ENCODE peak calls at places on chromosomes 7 and 10, in five cellular contexts. U is stimulated activated CD8-positive, alpha-beta memory T cell treated with anti-CD3 and anti-CD28 coated beads, Interleukin-2, amount 100 ng/mL, for 48 hours; E is ovary; I is fibroblast of lung; X is mesenteric fat pad. M is an unnamed sample.

GRCh38 chr7:39428221-39428620 is 138.0 kb upstream of the YAE1 start:
- DNase-seq in E (no peak), U (no peak), I (peak; percentile 78), X (no peak), M (no peak)

GRCh38 chr10:62866451-62866850 is 50.3 kb upstream of the EGR2 start:
- DNase-seq in E (no peak), U (no peak), I (peak; percentile 38), X (no peak), M (no peak)

GRCh38 chr7:80881361-80881760 is 37.5 kb downstream of the SEMA3C start:
- DNase-seq in X (no peak), E (no peak), I (no peak), U (no peak), M (no peak)

GRCh38 chr7:150799741-150800575 is at the start of gene TMEM176B:
- DNase-seq in X (no peak), I (no peak), U (no peak), E (peak; percentile 82), M (peak; percentile 58)

GRCh38 chr7:156703209-156703608 is 62.6 kb downstream of the RNF32 start:
- DNase-seq in I (no peak), X (no peak), U (no peak), E (no peak), M (no peak)

GRCh38 chr7:116315293-116315692 is 105.0 kb downstream of the TES start:
- DNase-seq in I (peak; percentile 89), U (no peak), X (no peak), E (no peak), M (no peak)

GRCh38 chr10:128161031-128161430 is 34.8 kb upstream of the MKI67 start:
- DNase-seq in U (no peak), I (no peak), E (no peak), X (no peak), M (no peak)

GRCh38 chr7:121456015-121456414 is 59.9 kb upstream of the FAM3C start:
- DNase-seq in E (no peak), U (no peak), X (no peak), I (no peak), M (no peak)

GRCh38 chr7:152899482-152900166 is 140.1 kb downstream of the ACTR3B start:
- DNase-seq in I (peak; percentile 2), E (peak; percentile 24), U (no peak), X (peak; percentile 67), M (no peak)

GRCh38 chr7:150339369-150339768 is 2.1 kb downstream of the RARRES2 start:
- DNase-seq in U (no peak), X (peak; percentile 75), I (peak; percentile 52), E (no peak), M (no peak)

GRCh38 chr7:47435889-47436312 is 146.0 kb downstream of the TNS3 start:
- DNase-seq in E (peak; percentile 84), I (peak; percentile 74), X (no peak), U (no peak), M (peak; percentile 23)

GRCh38 chr10:11906714-11907113 is 83.6 kb downstream of the PROSER2 start:
- DNase-seq in U (no peak), E (no peak), X (no peak), I (no peak), M (no peak)

GRCh38 chr7:159211540-159212182 is 67.0 kb upstream of the VIPR2 start:
- DNase-seq in U (no peak), I (no peak), X (no peak), E (peak; percentile 40), M (peak; percentile 28)

GRCh38 chr7:81150951-81151361 is 232.1 kb upstream of the SEMA3C start:
- DNase-seq in X (no peak), U (no peak), E (no peak), I (peak; percentile 52), M (no peak)

GRCh38 chr10:98269435-98269912 is 1.5 kb upstream of the LOXL4 start:
- DNase-seq in X (no peak), U (no peak), I (peak; percentile 90), E (peak; percentile 78), M (peak; percentile 17)

GRCh38 chr10:123766012-123766411 is 99.9 kb downstream of the GPR26 start:
- DNase-seq in X (no peak), U (no peak), E (no peak), I (no peak), M (no peak)

GRCh38 chr7:157302314-157302711 is 34.5 kb upstream of the DNAJB6 start:
- DNase-seq in I (peak; percentile 29), X (no peak), U (peak; percentile 73), E (no peak), M (no peak)

GRCh38 chr7:36228039-36228438 is 75.0 kb downstream of the EEPD1 start:
- DNase-seq in X (no peak), E (no peak), I (no peak), U (no peak), M (no peak)

GRCh38 chr10:69640196-69640980 is 10.3 kb downstream of the FAM241B start:
- DNase-seq in U (no peak), E (no peak), X (peak; percentile 55), I (no peak), M (no peak)

GRCh38 chr10:126022841-126023240 is 126.5 kb downstream of the FANK1 start:
- DNase-seq in X (no peak), I (peak; percentile 21), U (no peak), E (no peak), M (no peak)

GRCh38 chr10:129919358-129919757 is 44.7 kb downstream of the EBF3 start:
- DNase-seq in E (no peak), U (no peak), I (no peak), X (no peak), M (no peak)

GRCh38 chr7:151680810-151681209 is 161.1 kb upstream of the RHEB start:
- DNase-seq in X (peak; percentile 89), U (no peak), I (no peak), E (peak; percentile 63), M (no peak)

GRCh38 chr7:150896562-150897209 is 44.4 kb downstream of the AOC1 start:
- DNase-seq in U (no peak), E (no peak), X (no peak), I (no peak), M (no peak)

GRCh38 chr7:15750741-15751140 is 64.3 kb upstream of the MEOX2 start:
- DNase-seq in X (no peak), I (peak; percentile 29), E (no peak), U (no peak), M (no peak)

GRCh38 chr7:111475419-111475748 is 86.9 kb downstream of the IMMP2L start:
- DNase-seq in X (no peak), I (no peak), E (no peak), U (no peak), M (no peak)

GRCh38 chr7:76423666-76424412 is 911 bp upstream of the ZP3 start:
- DNase-seq in I (peak; percentile 34), E (no peak), X (no peak), U (no peak), M (no peak)

GRCh38 chr10:77274046-77274795 is 363.4 kb downstream of the KCNMA1 start:
- DNase-seq in X (no peak), U (no peak), E (no peak), I (peak; percentile 86), M (no peak)

GRCh38 chr10:6383099-6383812 is 180.5 kb downstream of the PFKFB3 start:
- DNase-seq in U (no peak), E (peak; percentile 47), I (peak; percentile 81), X (no peak), M (no peak)

GRCh38 chr10:31031666-31032514 is at the start of gene ZNF438:
- DNase-seq in I (peak; percentile 92), X (peak; percentile 99), U (peak; percentile 94), E (peak; percentile 98), M (peak; percentile 98)

GRCh38 chr10:49508249-49508648 is 30.7 kb downstream of the ERCC6 start:
- DNase-seq in E (no peak), I (no peak), U (no peak), X (no peak), M (no peak)

GRCh38 chr7:44150966-44151678 is 10.0 kb upstream of the MYL7 start:
- DNase-seq in U (no peak), E (no peak), I (no peak), X (peak; percentile 75), M (no peak)

GRCh38 chr10:121808835-121809234 is 119.0 kb downstream of the ATE1 start:
- DNase-seq in U (no peak), I (no peak), E (no peak), X (no peak), M (no peak)

M was measured in H1.